ENCODE peak calls at places on chromosomes 16 and 17, in eight cellular contexts. P, T, N, V, C, K, D and Q are unnamed samples.

GRCh38 chr16:15653227-15653626 is 3.2 kb downstream of the NDE1 start:
- DNase-seq in C (peak), V (no peak), T (no peak), N (no peak), P (no peak), D (no peak), K (no peak), Q (no peak)

GRCh38 chr16:19680972-19681371 is 37.1 kb downstream of the KNOP1 start:
- DNase-seq in D (no peak), N (no peak), T (no peak), K (no peak), C (no peak), V (peak), P (peak), Q (no peak)

GRCh38 chr16:50238314-50238713 is 28.0 kb upstream of the ADCY7 start:
- DNase-seq in C (no peak), N (no peak), D (no peak), T (no peak), K (no peak), P (no peak), V (no peak), Q (no peak)

GRCh38 chr17:1645207-1646171 is at the start of gene SCARF1:
- DNase-seq in N (peak), V (no peak), P (peak), T (no peak), D (no peak), K (no peak), C (no peak), Q (peak)

GRCh38 chr17:19260958-19261357 is 23.8 kb downstream of the EPN2 start:
- DNase-seq in C (no peak), N (no peak), K (no peak), D (no peak), V (no peak), T (no peak), P (no peak), Q (no peak)

GRCh38 chr16:85249418-85249817 is 137.1 kb upstream of the CIBAR2 start:
- DNase-seq in D (no peak), C (no peak), V (no peak), P (no peak), K (peak), N (peak), T (no peak), Q (no peak)

GRCh38 chr16:54275956-54276355 is 10.6 kb downstream of the IRX3 start:
- DNase-seq in K (no peak), P (no peak), T (no peak), N (no peak), C (no peak), V (no peak), D (no peak), Q (no peak)

GRCh38 chr17:76382803-76383644 is 1.4 kb upstream of the SPHK1 start:
- DNase-seq in T (no peak), K (peak), N (no peak), P (peak), V (peak), C (peak), D (no peak), Q (peak)

GRCh38 chr17:48575066-48575582 is 3.0 kb downstream of the HOXB4 start:
- DNase-seq in K (no peak), N (no peak), V (no peak), D (no peak), P (no peak), T (no peak), C (peak), Q (no peak)

GRCh38 chr17:29042679-29043538 is at the start of gene PIPOX:
- DNase-seq in C (peak), D (no peak), N (no peak), K (peak), T (no peak), V (peak), P (peak), Q (peak)

GRCh38 chr16:83438326-83438725 is 369.5 kb upstream of the HSBP1 start:
- DNase-seq in P (no peak), T (no peak), N (no peak), K (no peak), D (no peak), C (no peak), V (no peak), Q (no peak)

GRCh38 chr17:44769647-44770084 is 10.9 kb downstream of the ADAM11 start:
- DNase-seq in K (no peak), D (no peak), C (no peak), N (no peak), V (no peak), P (no peak), T (no peak), Q (no peak)

GRCh38 chr17:78774956-78775571 is 7.0 kb downstream of the CYTH1 start:
- DNase-seq in V (no peak), K (no peak), N (no peak), P (peak), C (no peak), D (no peak), T (no peak), Q (no peak)

DNA sequence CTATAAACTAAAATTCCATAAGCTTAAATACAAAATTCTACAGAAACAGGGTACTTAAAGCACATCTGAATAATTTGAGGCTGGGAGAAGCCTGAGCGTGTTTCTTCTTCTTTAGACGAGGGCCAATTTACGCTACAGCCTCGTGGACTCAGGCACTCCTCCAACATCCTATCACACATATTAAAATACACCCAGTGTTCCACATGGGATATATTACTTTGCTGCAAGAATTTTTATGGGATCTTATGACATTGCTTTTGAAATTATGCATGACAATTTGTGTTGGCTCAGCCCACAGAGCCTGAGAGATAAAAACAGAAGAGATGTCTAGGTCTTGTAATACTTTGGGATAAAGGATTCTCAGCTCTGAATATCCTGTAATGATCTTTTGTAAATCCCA is 3.5 kb upstream of the TANGO6 start:
- DNase-seq in P (no peak), V (no peak), N (no peak), T (no peak), D (no peak), K (no peak), C (no peak), Q (no peak)
- H3K4me3 ChIP-seq in P (no peak), V (no peak), N (no peak), T (no peak), D (no peak), K (no peak), C (no peak), Q (no peak)

GRCh38 chr16:3607634-3608033 is 3.8 kb downstream of the SLX4 start:
- DNase-seq in N (no peak), D (no peak), C (no peak), K (no peak), P (no peak), V (no peak), T (no peak), Q (no peak)
- H3K27ac ChIP-seq in N (no peak), D (no peak), C (no peak), K (no peak), P (no peak), V (no peak), T (no peak), Q (no peak)

DNA sequence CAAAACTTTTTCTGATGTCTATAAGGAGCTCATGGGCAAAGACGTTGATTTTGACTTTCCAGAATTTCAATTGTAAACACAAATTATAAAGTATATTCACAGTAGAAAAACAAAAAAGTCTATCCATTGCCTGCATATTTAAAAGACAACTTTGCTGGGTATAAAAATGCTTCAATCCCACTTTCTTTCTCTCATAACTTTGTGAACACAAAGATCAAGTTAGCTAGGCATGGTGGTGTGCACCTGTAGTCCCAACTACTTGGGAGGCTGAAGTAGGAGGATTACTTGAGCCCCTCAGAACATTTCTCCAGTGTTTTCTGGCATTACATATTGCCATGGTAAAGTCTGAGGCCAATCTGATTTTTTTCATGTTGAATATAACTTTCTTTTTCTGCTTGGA is 83.1 kb upstream of the AXIN2 start:
- DNase-seq in D (no peak), N (no peak), P (no peak), C (no peak), K (no peak), V (no peak), T (no peak), Q (no peak)
- H3K4me3 ChIP-seq in D (no peak), N (no peak), P (no peak), C (no peak), K (no peak), V (no peak), T (no peak), Q (no peak)

GRCh38 chr16:62167551-62167950 is 131.3 kb upstream of the CDH8 start:
- DNase-seq in V (no peak), T (no peak), P (no peak), N (no peak), C (no peak), K (no peak), D (no peak), Q (no peak)
- H3K27ac ChIP-seq in V (no peak), T (no peak), P (no peak), N (no peak), C (no peak), K (no peak), D (no peak), Q (no peak)

DNA sequence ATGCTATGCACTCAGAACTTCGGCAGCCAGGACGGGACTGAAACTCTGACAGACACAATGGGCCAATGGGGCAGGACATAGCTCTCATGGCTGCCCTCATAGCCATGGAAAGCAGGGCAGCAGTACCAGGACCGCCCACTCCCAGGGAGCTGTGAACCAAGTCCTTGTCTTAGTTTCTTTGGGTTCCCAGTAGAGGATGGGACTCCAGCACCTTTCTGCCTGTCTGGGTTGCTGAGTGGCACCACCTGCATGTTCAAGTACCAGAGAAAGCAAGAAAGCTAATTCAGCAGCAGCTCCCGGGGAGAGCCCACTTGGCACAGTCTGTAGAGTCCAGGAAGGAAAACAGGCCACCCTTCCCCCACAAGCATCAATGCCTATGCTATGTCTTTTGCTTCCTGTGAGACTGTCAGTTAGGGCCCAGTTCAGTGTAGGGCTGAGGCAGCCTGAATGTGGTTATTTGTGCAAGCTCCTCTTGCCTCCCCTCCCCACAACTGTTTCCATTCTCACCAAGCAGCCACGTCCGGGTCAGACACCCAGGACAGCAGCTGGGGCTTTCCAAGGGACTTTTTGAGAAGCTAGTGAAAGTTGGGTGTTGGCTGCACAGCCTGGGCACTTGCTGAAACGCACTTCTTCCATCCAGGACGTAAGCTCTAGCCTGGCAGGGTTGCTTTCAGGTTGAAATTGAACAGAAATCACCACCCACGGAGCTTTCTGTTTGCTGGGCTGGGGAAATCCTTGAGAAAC is 7.8 kb downstream of the SUPT4H1 start:
- DNase-seq in T (no peak), N (no peak), K (no peak), P (peak), C (no peak), D (no peak), V (no peak), Q (no peak)
- H3K4me3 ChIP-seq in T (no peak), N (no peak), K (no peak), P (no peak), C (no peak), D (no peak), V (no peak), Q (no peak)

DNA sequence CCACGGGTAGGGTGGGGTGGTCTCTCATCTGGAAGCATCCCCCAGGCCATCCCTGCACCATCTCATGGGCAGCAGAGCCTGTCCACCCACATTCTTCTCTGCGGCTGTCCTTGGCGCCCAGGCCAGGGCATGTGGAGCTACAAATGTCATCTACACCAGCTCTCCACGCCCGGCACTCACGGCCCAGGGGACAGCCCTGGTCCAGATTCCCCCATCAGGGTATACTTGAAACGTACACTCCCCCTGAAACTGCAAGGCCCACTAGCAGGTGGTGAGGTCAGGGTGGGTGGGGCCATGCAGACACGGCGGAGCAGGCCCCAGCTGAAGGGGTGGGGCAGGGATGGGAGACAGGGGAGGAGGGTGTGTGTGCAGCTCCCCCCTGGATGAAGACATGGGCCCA is 3.2 kb upstream of the SOX8 start:
- DNase-seq in D (no peak), P (no peak), C (no peak), K (no peak), V (no peak), N (no peak), T (no peak), Q (no peak)
- H3K27ac ChIP-seq in D (no peak), P (no peak), C (no peak), K (peak), V (no peak), N (no peak), T (no peak), Q (no peak)

GRCh38 chr16:65202461-65202860 is 80.6 kb upstream of the CDH11 start:
- DNase-seq in T (peak), V (no peak), P (no peak), C (peak), N (no peak), K (no peak), D (no peak), Q (no peak)
- H3K4me3 ChIP-seq in T (no peak), V (no peak), P (no peak), C (no peak), N (no peak), K (no peak), D (no peak), Q (no peak)

GRCh38 chr17:74433421-74434121 is 1.7 kb downstream of the GPRC5C start:
- DNase-seq in N (no peak), C (no peak), T (no peak), V (peak), K (peak), D (no peak), P (peak), Q (no peak)
- H3K27ac ChIP-seq in N (peak), C (no peak), T (no peak), V (no peak), K (peak), D (no peak), P (no peak), Q (no peak)

DNA sequence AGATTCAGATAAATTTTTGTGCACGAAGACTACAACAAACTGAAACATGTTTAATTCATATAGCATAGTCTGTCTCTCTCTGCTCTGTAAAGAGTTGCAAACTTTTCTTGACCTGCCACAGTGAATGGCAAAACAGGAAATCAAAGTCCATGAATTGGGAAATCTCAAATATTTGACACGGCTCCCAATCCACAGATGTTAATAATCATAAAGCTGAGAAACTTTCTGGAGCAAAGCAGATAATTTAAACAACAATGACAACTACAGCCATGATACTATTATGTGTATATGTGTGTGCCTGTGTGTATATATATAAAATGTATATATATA is 743 bp upstream of the ABCA6 start:
- DNase-seq in C (peak), K (no peak), T (no peak), D (no peak), V (no peak), N (no peak), P (no peak), Q (no peak)
- H3K4me3 ChIP-seq in C (no peak), K (no peak), T (no peak), D (no peak), V (no peak), N (peak), P (no peak), Q (no peak)